ENCODE peak calls at places on chromosome 12, in nine cellular contexts. One of them, this sample, is unnamed.

GRCh38 chr12:125519026-125519651 is 453.9 kb downstream of the AACS start:
- DNase-seq in activated T-helper 1 cell treated with Interleukin-2 at 50 U/mL for 16 hours: no peak
- DNase-seq in posterior vena cava: no peak
- DNase-seq in esophagus squamous epithelium: no peak
- DNase-seq in GM23338: no peak
- DNase-seq in CD8-positive, alpha-beta memory T cell: no peak
- DNase-seq in astrocyte of the cerebellum: no peak
- DNase-seq in AG08395: no peak
- DNase-seq in Panc1: no peak
- DNase-seq in this sample: no peak

GRCh38 chr12:16607895-16608294 is 1.9 kb upstream of the LMO3 start:
- DNase-seq in activated T-helper 1 cell treated with Interleukin-2 at 50 U/mL for 16 hours: no peak
- DNase-seq in posterior vena cava: no peak
- DNase-seq in esophagus squamous epithelium: no peak
- DNase-seq in GM23338: no peak
- DNase-seq in CD8-positive, alpha-beta memory T cell: no peak
- DNase-seq in astrocyte of the cerebellum: no peak
- DNase-seq in AG08395: no peak
- DNase-seq in Panc1: no peak
- DNase-seq in this sample: no peak

GRCh38 chr12:122411537-122411936 is 10.9 kb downstream of the CLIP1 start:
- DNase-seq in activated T-helper 1 cell treated with Interleukin-2 at 50 U/mL for 16 hours: no peak
- DNase-seq in posterior vena cava: no peak
- DNase-seq in esophagus squamous epithelium: no peak
- DNase-seq in GM23338: no peak
- DNase-seq in CD8-positive, alpha-beta memory T cell: no peak
- DNase-seq in astrocyte of the cerebellum: no peak
- DNase-seq in AG08395: no peak
- DNase-seq in Panc1: no peak
- DNase-seq in this sample: no peak

GRCh38 chr12:7483343-7483742 is 20.2 kb downstream of the CD163 start:
- DNase-seq in activated T-helper 1 cell treated with Interleukin-2 at 50 U/mL for 16 hours: no peak
- DNase-seq in posterior vena cava: peak
- DNase-seq in esophagus squamous epithelium: no peak
- DNase-seq in GM23338: no peak
- DNase-seq in CD8-positive, alpha-beta memory T cell: no peak
- DNase-seq in astrocyte of the cerebellum: no peak
- DNase-seq in AG08395: no peak
- DNase-seq in Panc1: no peak
- DNase-seq in this sample: no peak

GRCh38 chr12:130422676-130423075 is 85.0 kb downstream of the PIWIL1 start:
- DNase-seq in activated T-helper 1 cell treated with Interleukin-2 at 50 U/mL for 16 hours: no peak
- DNase-seq in posterior vena cava: no peak
- DNase-seq in esophagus squamous epithelium: no peak
- DNase-seq in GM23338: no peak
- DNase-seq in CD8-positive, alpha-beta memory T cell: no peak
- DNase-seq in astrocyte of the cerebellum: no peak
- DNase-seq in AG08395: no peak
- DNase-seq in Panc1: no peak
- DNase-seq in this sample: no peak

GRCh38 chr12:92064420-92064819 is 81.2 kb downstream of the BTG1 start:
- DNase-seq in activated T-helper 1 cell treated with Interleukin-2 at 50 U/mL for 16 hours: no peak
- DNase-seq in posterior vena cava: no peak
- DNase-seq in esophagus squamous epithelium: no peak
- DNase-seq in GM23338: no peak
- DNase-seq in CD8-positive, alpha-beta memory T cell: no peak
- DNase-seq in astrocyte of the cerebellum: no peak
- DNase-seq in AG08395: no peak
- DNase-seq in Panc1: no peak
- DNase-seq in this sample: no peak

GRCh38 chr12:123139926-123140674 is 10.8 kb downstream of the PITPNM2 start:
- DNase-seq in activated T-helper 1 cell treated with Interleukin-2 at 50 U/mL for 16 hours: no peak
- DNase-seq in posterior vena cava: no peak
- DNase-seq in esophagus squamous epithelium: no peak
- DNase-seq in GM23338: peak
- DNase-seq in CD8-positive, alpha-beta memory T cell: no peak
- DNase-seq in astrocyte of the cerebellum: no peak
- DNase-seq in AG08395: peak
- DNase-seq in Panc1: no peak
- DNase-seq in this sample: no peak

GRCh38 chr12:121989951-121990647 is 31.6 kb upstream of the BCL7A start:
- DNase-seq in activated T-helper 1 cell treated with Interleukin-2 at 50 U/mL for 16 hours: no peak
- DNase-seq in posterior vena cava: peak
- DNase-seq in esophagus squamous epithelium: no peak
- DNase-seq in GM23338: no peak
- DNase-seq in CD8-positive, alpha-beta memory T cell: no peak
- DNase-seq in astrocyte of the cerebellum: no peak
- DNase-seq in AG08395: no peak
- DNase-seq in Panc1: no peak
- DNase-seq in this sample: no peak

GRCh38 chr12:132657004-132657727 is 30.0 kb downstream of the POLE start:
- DNase-seq in activated T-helper 1 cell treated with Interleukin-2 at 50 U/mL for 16 hours: no peak
- DNase-seq in posterior vena cava: no peak
- DNase-seq in esophagus squamous epithelium: no peak
- DNase-seq in GM23338: no peak
- DNase-seq in CD8-positive, alpha-beta memory T cell: no peak
- DNase-seq in astrocyte of the cerebellum: no peak
- DNase-seq in AG08395: no peak
- DNase-seq in Panc1: no peak
- DNase-seq in this sample: no peak

GRCh38 chr12:77049767-77050353 is 15.5 kb downstream of the E2F7 start:
- DNase-seq in activated T-helper 1 cell treated with Interleukin-2 at 50 U/mL for 16 hours: no peak
- DNase-seq in posterior vena cava: no peak
- DNase-seq in esophagus squamous epithelium: no peak
- DNase-seq in GM23338: peak
- DNase-seq in CD8-positive, alpha-beta memory T cell: no peak
- DNase-seq in astrocyte of the cerebellum: peak
- DNase-seq in AG08395: peak
- DNase-seq in Panc1: no peak
- DNase-seq in this sample: no peak

GRCh38 chr12:87439990-87440827 is 589.0 kb downstream of the C12orf50 start:
- DNase-seq in activated T-helper 1 cell treated with Interleukin-2 at 50 U/mL for 16 hours: no peak
- DNase-seq in posterior vena cava: no peak
- DNase-seq in esophagus squamous epithelium: no peak
- DNase-seq in GM23338: no peak
- DNase-seq in CD8-positive, alpha-beta memory T cell: no peak
- DNase-seq in astrocyte of the cerebellum: peak
- DNase-seq in AG08395: peak
- DNase-seq in Panc1: peak
- DNase-seq in this sample: no peak

GRCh38 chr12:65765436-65765813 is 58.9 kb upstream of the HMGA2 start:
- DNase-seq in activated T-helper 1 cell treated with Interleukin-2 at 50 U/mL for 16 hours: no peak
- DNase-seq in posterior vena cava: no peak
- DNase-seq in esophagus squamous epithelium: no peak
- DNase-seq in GM23338: no peak
- DNase-seq in CD8-positive, alpha-beta memory T cell: no peak
- DNase-seq in astrocyte of the cerebellum: peak
- DNase-seq in AG08395: peak
- DNase-seq in Panc1: no peak
- DNase-seq in this sample: no peak

GRCh38 chr12:52369220-52369619 is 1.9 kb upstream of the KRT85 start:
- DNase-seq in activated T-helper 1 cell treated with Interleukin-2 at 50 U/mL for 16 hours: no peak
- DNase-seq in posterior vena cava: no peak
- DNase-seq in esophagus squamous epithelium: no peak
- DNase-seq in GM23338: no peak
- DNase-seq in CD8-positive, alpha-beta memory T cell: no peak
- DNase-seq in astrocyte of the cerebellum: no peak
- DNase-seq in AG08395: peak
- DNase-seq in Panc1: no peak
- DNase-seq in this sample: no peak

GRCh38 chr12:85575115-85576096 is 260.8 kb downstream of the RASSF9 start:
- DNase-seq in activated T-helper 1 cell treated with Interleukin-2 at 50 U/mL for 16 hours: no peak
- DNase-seq in posterior vena cava: no peak
- DNase-seq in esophagus squamous epithelium: no peak
- DNase-seq in GM23338: peak
- DNase-seq in CD8-positive, alpha-beta memory T cell: no peak
- DNase-seq in astrocyte of the cerebellum: peak
- DNase-seq in AG08395: peak
- DNase-seq in Panc1: peak
- DNase-seq in this sample: no peak

GRCh38 chr12:132182206-132182710 is 38.0 kb downstream of the NOC4L start:
- DNase-seq in activated T-helper 1 cell treated with Interleukin-2 at 50 U/mL for 16 hours: no peak
- DNase-seq in posterior vena cava: no peak
- DNase-seq in esophagus squamous epithelium: no peak
- DNase-seq in GM23338: no peak
- DNase-seq in CD8-positive, alpha-beta memory T cell: no peak
- DNase-seq in astrocyte of the cerebellum: no peak
- DNase-seq in AG08395: no peak
- DNase-seq in Panc1: no peak
- DNase-seq in this sample: no peak

GRCh38 chr12:131795688-131796410 is 32.3 kb upstream of the MMP17 start:
- DNase-seq in activated T-helper 1 cell treated with Interleukin-2 at 50 U/mL for 16 hours: no peak
- DNase-seq in posterior vena cava: no peak
- DNase-seq in esophagus squamous epithelium: no peak
- DNase-seq in GM23338: peak
- DNase-seq in CD8-positive, alpha-beta memory T cell: no peak
- DNase-seq in astrocyte of the cerebellum: no peak
- DNase-seq in AG08395: no peak
- DNase-seq in Panc1: no peak
- DNase-seq in this sample: no peak

GRCh38 chr12:25276199-25276937 is 25.6 kb upstream of the KRAS start:
- DNase-seq in activated T-helper 1 cell treated with Interleukin-2 at 50 U/mL for 16 hours: peak
- DNase-seq in posterior vena cava: no peak
- DNase-seq in esophagus squamous epithelium: no peak
- DNase-seq in GM23338: no peak
- DNase-seq in CD8-positive, alpha-beta memory T cell: no peak
- DNase-seq in astrocyte of the cerebellum: peak
- DNase-seq in AG08395: peak
- DNase-seq in Panc1: peak
- DNase-seq in this sample: peak

GRCh38 chr12:99444859-99445316 is 202.7 kb upstream of the GARIN6 start:
- DNase-seq in activated T-helper 1 cell treated with Interleukin-2 at 50 U/mL for 16 hours: no peak
- DNase-seq in posterior vena cava: no peak
- DNase-seq in esophagus squamous epithelium: no peak
- DNase-seq in GM23338: no peak
- DNase-seq in CD8-positive, alpha-beta memory T cell: no peak
- DNase-seq in astrocyte of the cerebellum: no peak
- DNase-seq in AG08395: peak
- DNase-seq in Panc1: no peak
- DNase-seq in this sample: no peak

GRCh38 chr12:111426341-111427185 is 20.8 kb downstream of the SH2B3 start:
- DNase-seq in activated T-helper 1 cell treated with Interleukin-2 at 50 U/mL for 16 hours: no peak
- DNase-seq in posterior vena cava: no peak
- DNase-seq in esophagus squamous epithelium: no peak
- DNase-seq in GM23338: no peak
- DNase-seq in CD8-positive, alpha-beta memory T cell: peak
- DNase-seq in astrocyte of the cerebellum: no peak
- DNase-seq in AG08395: no peak
- DNase-seq in Panc1: no peak
- DNase-seq in this sample: no peak

GRCh38 chr12:72274926-72275325 is 2.8 kb downstream of the TRHDE start:
- DNase-seq in activated T-helper 1 cell treated with Interleukin-2 at 50 U/mL for 16 hours: no peak
- DNase-seq in posterior vena cava: no peak
- DNase-seq in esophagus squamous epithelium: no peak
- DNase-seq in GM23338: no peak
- DNase-seq in CD8-positive, alpha-beta memory T cell: no peak
- DNase-seq in astrocyte of the cerebellum: no peak
- DNase-seq in AG08395: peak
- DNase-seq in Panc1: no peak
- DNase-seq in this sample: no peak

GRCh38 chr12:85457026-85457425 is 177.0 kb downstream of the ALX1 start:
- DNase-seq in activated T-helper 1 cell treated with Interleukin-2 at 50 U/mL for 16 hours: no peak
- DNase-seq in posterior vena cava: no peak
- DNase-seq in esophagus squamous epithelium: no peak
- DNase-seq in GM23338: no peak
- DNase-seq in CD8-positive, alpha-beta memory T cell: no peak
- DNase-seq in astrocyte of the cerebellum: no peak
- DNase-seq in AG08395: no peak
- DNase-seq in Panc1: no peak
- DNase-seq in this sample: no peak

GRCh38 chr12:124436366-124436765 is 131.0 kb downstream of the NCOR2 start:
- DNase-seq in activated T-helper 1 cell treated with Interleukin-2 at 50 U/mL for 16 hours: no peak
- DNase-seq in posterior vena cava: no peak
- DNase-seq in esophagus squamous epithelium: no peak
- DNase-seq in GM23338: no peak
- DNase-seq in CD8-positive, alpha-beta memory T cell: no peak
- DNase-seq in astrocyte of the cerebellum: no peak
- DNase-seq in AG08395: peak
- DNase-seq in Panc1: no peak
- DNase-seq in this sample: no peak

GRCh38 chr12:108514468-108514972 is 557 bp upstream of the FICD start:
- DNase-seq in activated T-helper 1 cell treated with Interleukin-2 at 50 U/mL for 16 hours: no peak
- DNase-seq in posterior vena cava: no peak
- DNase-seq in esophagus squamous epithelium: no peak
- DNase-seq in GM23338: no peak
- DNase-seq in CD8-positive, alpha-beta memory T cell: no peak
- DNase-seq in astrocyte of the cerebellum: no peak
- DNase-seq in AG08395: no peak
- DNase-seq in Panc1: no peak
- DNase-seq in this sample: no peak

GRCh38 chr12:93803408-93803807 is 126.2 kb downstream of the CRADD start:
- DNase-seq in activated T-helper 1 cell treated with Interleukin-2 at 50 U/mL for 16 hours: no peak
- DNase-seq in posterior vena cava: no peak
- DNase-seq in esophagus squamous epithelium: no peak
- DNase-seq in GM23338: no peak
- DNase-seq in CD8-positive, alpha-beta memory T cell: no peak
- DNase-seq in astrocyte of the cerebellum: no peak
- DNase-seq in AG08395: peak
- DNase-seq in Panc1: no peak
- DNase-seq in this sample: no peak

GRCh38 chr12:112900298-112901145 is 6.2 kb upstream of the OAS1 start:
- DNase-seq in activated T-helper 1 cell treated with Interleukin-2 at 50 U/mL for 16 hours: no peak
- DNase-seq in posterior vena cava: no peak
- DNase-seq in esophagus squamous epithelium: no peak
- DNase-seq in GM23338: peak
- DNase-seq in CD8-positive, alpha-beta memory T cell: no peak
- DNase-seq in astrocyte of the cerebellum: no peak
- DNase-seq in AG08395: peak
- DNase-seq in Panc1: peak
- DNase-seq in this sample: peak

GRCh38 chr12:120013659-120014380 is 24.8 kb downstream of the BICDL1 start:
- DNase-seq in activated T-helper 1 cell treated with Interleukin-2 at 50 U/mL for 16 hours: no peak
- DNase-seq in posterior vena cava: no peak
- DNase-seq in esophagus squamous epithelium: no peak
- DNase-seq in GM23338: no peak
- DNase-seq in CD8-positive, alpha-beta memory T cell: no peak
- DNase-seq in astrocyte of the cerebellum: no peak
- DNase-seq in AG08395: no peak
- DNase-seq in Panc1: peak
- DNase-seq in this sample: no peak

GRCh38 chr12:89351489-89352241 is 636 bp downstream of the DUSP6 start:
- DNase-seq in activated T-helper 1 cell treated with Interleukin-2 at 50 U/mL for 16 hours: no peak
- DNase-seq in posterior vena cava: peak
- DNase-seq in esophagus squamous epithelium: no peak
- DNase-seq in GM23338: no peak
- DNase-seq in CD8-positive, alpha-beta memory T cell: peak
- DNase-seq in astrocyte of the cerebellum: no peak
- DNase-seq in AG08395: peak
- DNase-seq in Panc1: no peak
- DNase-seq in this sample: peak

GRCh38 chr12:32697445-32697844 is 18.3 kb downstream of the DNM1L start:
- DNase-seq in activated T-helper 1 cell treated with Interleukin-2 at 50 U/mL for 16 hours: no peak
- DNase-seq in posterior vena cava: no peak
- DNase-seq in esophagus squamous epithelium: no peak
- DNase-seq in GM23338: no peak
- DNase-seq in CD8-positive, alpha-beta memory T cell: no peak
- DNase-seq in astrocyte of the cerebellum: no peak
- DNase-seq in AG08395: no peak
- DNase-seq in Panc1: no peak
- DNase-seq in this sample: no peak

GRCh38 chr12:94326727-94327126 is 132.9 kb downstream of the CEP83 start:
- DNase-seq in activated T-helper 1 cell treated with Interleukin-2 at 50 U/mL for 16 hours: no peak
- DNase-seq in posterior vena cava: no peak
- DNase-seq in esophagus squamous epithelium: no peak
- DNase-seq in GM23338: no peak
- DNase-seq in CD8-positive, alpha-beta memory T cell: no peak
- DNase-seq in astrocyte of the cerebellum: peak
- DNase-seq in AG08395: peak
- DNase-seq in Panc1: no peak
- DNase-seq in this sample: no peak

GRCh38 chr12:57604454-57605307 is at the start of gene DTX3:
- DNase-seq in activated T-helper 1 cell treated with Interleukin-2 at 50 U/mL for 16 hours: no peak
- DNase-seq in posterior vena cava: no peak
- DNase-seq in esophagus squamous epithelium: no peak
- DNase-seq in GM23338: peak
- DNase-seq in CD8-positive, alpha-beta memory T cell: no peak
- DNase-seq in astrocyte of the cerebellum: no peak
- DNase-seq in AG08395: peak
- DNase-seq in Panc1: no peak
- DNase-seq in this sample: no peak

GRCh38 chr12:5499566-5500325 is 67.8 kb downstream of the NTF3 start:
- DNase-seq in activated T-helper 1 cell treated with Interleukin-2 at 50 U/mL for 16 hours: no peak
- DNase-seq in posterior vena cava: no peak
- DNase-seq in esophagus squamous epithelium: no peak
- DNase-seq in GM23338: no peak
- DNase-seq in CD8-positive, alpha-beta memory T cell: no peak
- DNase-seq in astrocyte of the cerebellum: no peak
- DNase-seq in AG08395: peak
- DNase-seq in Panc1: no peak
- DNase-seq in this sample: no peak

This sample was measured in CD4-positive, alpha-beta T cell.